ENCODE peak calls at places on chromosomes 5 and 9, in four cellular contexts. A, R, L and H are unnamed samples. For H3K9me3 and H3K4me1, the result is how much of the 10 kb centered on the place peaks cover.

GRCh38 chr5:36495638-36496010 is 110.8 kb upstream of the SLC1A3 start:
- DNase-seq in R (no peak), A (no peak), L (no peak), H (no peak)

GRCh38 chr5:74934949-74935751 is 69.0 kb upstream of the FAM169A start:
- DNase-seq in A (peak), L (peak), R (no peak), H (no peak)

GRCh38 chr9:89593776-89594427 is 10.9 kb upstream of the GADD45G start:
- DNase-seq in R (peak), L (no peak), A (peak), H (peak)

GRCh38 chr9:89386797-89387196 is 68.5 kb downstream of the SECISBP2 start:
- DNase-seq in A (no peak), L (no peak), R (no peak), H (no peak)

GRCh38 chr5:5351288-5352089 is 71.0 kb upstream of the ICE1 start:
- DNase-seq in A (peak), R (peak), L (peak), H (no peak)

GRCh38 chr5:150140830-150141229 is 14.8 kb downstream of the PDGFRB start:
- DNase-seq in A (no peak), L (peak), R (no peak), H (no peak)

GRCh38 chr9:18928711-18929110 is 104.3 kb downstream of the SAXO1 start:
- DNase-seq in L (peak), A (no peak), R (no peak), H (no peak)

GRCh38 chr5:178216088-178216534 is 11.8 kb downstream of the HNRNPAB start:
- DNase-seq in A (no peak), L (no peak), R (no peak), H (no peak)

GRCh38 chr9:85414399-85414798 is 327.4 kb downstream of the AGTPBP1 start:
- DNase-seq in R (no peak), A (no peak), L (no peak), H (no peak)

GRCh38 chr5:10729320-10730133 is 31.5 kb downstream of the DAP start:
- DNase-seq in L (no peak), R (no peak), A (no peak), H (no peak)

GRCh38 chr5:131221888-131222287 is 42.0 kb upstream of the CDC42SE2 start:
- DNase-seq in L (peak), R (no peak), A (no peak), H (no peak)

GRCh38 chr9:135884328-135885035 is 22.9 kb downstream of the CAMSAP1 start:
- DNase-seq in A (no peak), R (peak), L (peak), H (no peak)
- H3K4me2 ChIP-seq in A (no peak), R (peak), L (peak), H (no peak)

DNA sequence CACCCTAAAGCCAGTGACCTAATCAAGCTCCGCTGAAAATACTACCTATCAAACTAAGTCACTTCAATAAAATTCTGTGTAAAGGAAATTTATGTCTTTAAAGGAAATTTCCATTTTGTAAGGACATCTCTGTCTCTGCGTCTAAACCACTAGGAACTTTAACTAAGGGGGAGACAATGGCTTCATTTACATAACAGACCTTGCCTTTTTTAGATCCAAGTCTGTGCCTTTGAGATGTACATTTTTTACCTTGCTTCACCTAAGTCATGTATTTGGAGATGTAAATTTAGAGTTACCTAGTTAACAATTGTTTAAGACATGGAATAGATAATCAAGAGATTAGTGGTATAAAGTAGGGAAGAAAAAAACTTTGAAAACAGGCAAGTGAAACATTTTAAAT is 10.2 kb upstream of the GLT6D1 start:
- DNase-seq in L (no peak), R (no peak), A (no peak), H (no peak)
- H3K9me3 ChIP-seq in L (under half), R (half or more), A (under half), H (under half)

GRCh38 chr9:132600326-132600984 is 18.0 kb downstream of the BARHL1 start:
- DNase-seq in A (no peak), L (no peak), R (no peak), H (no peak)

GRCh38 chr9:132605387-132605786 is 23.0 kb downstream of the BARHL1 start:
- DNase-seq in L (no peak), A (no peak), R (no peak), H (no peak)

GRCh38 chr9:132597073-132597775 is 14.8 kb downstream of the BARHL1 start:
- DNase-seq in A (no peak), R (no peak), L (no peak), H (no peak)

DNA sequence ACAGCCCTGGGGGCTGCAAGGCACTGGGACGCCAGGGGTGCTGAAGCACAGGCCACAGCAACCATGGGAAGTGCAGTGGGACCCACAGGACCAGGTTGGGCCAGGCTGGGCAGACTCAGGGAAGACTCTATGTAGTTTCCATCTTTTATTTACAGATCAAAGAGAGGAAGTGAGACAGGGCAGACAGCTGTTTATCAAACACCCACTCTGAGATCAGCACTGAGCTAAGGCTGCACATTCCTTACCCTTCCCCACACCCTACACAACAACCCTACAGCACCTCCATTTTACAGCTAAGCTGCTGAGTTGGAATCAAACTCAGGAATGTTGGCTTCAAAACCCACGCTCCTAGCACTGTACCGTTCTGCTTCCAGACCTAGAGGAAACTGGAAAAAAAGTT is 19.8 kb downstream of the BARHL1 start:
- DNase-seq in R (no peak), A (no peak), L (no peak), H (no peak)
- H3K4me1 ChIP-seq in R (under half), A (under half), L (under half), H (under half)

GRCh38 chr9:129198737-129199435 is 20.8 kb upstream of the IER5L start:
- DNase-seq in L (no peak), A (no peak), R (peak), H (no peak)
- H3K4me2 ChIP-seq in L (peak), A (no peak), R (no peak), H (no peak)